ENCODE peak calls at places on chromosomes 5 and 9, in ten cellular contexts. O is adrenal gland, P is uterus, W is HCT116, G is lung, A is left ventricle myocardium inferior, X is right lobe of liver, Q is lower lobe of right lung, D is cardiac muscle cell, V is tibial nerve. L is an unnamed sample. For H3K27me3, the result is how much of the 10 kb centered on the place peaks cover.

GRCh38 chr9:73116030-73116429 is 35.6 kb upstream of the ANXA1 start:
- DNase-seq in X (no peak), G (no peak), W (no peak), O (no peak), D (peak), Q (no peak), V (no peak), P (no peak), A (no peak), L (peak)

GRCh38 chr5:153122416-153122815 is 368.1 kb upstream of the GRIA1 start:
- DNase-seq in G (no peak), D (no peak), W (no peak), A (no peak), P (no peak), V (no peak), O (no peak), Q (no peak), X (no peak), L (no peak)

GRCh38 chr5:68534131-68534940 is 318.8 kb downstream of the PIK3R1 start:
- DNase-seq in A (peak), G (no peak), X (peak), P (no peak), W (no peak), Q (no peak), V (no peak), O (no peak), D (peak), L (no peak)

GRCh38 chr9:126361810-126362238 is 35.2 kb downstream of the MVB12B start:
- DNase-seq in Q (no peak), X (no peak), P (no peak), V (no peak), W (no peak), G (no peak), O (no peak), D (no peak), A (no peak), L (no peak)

GRCh38 chr5:96870094-96871021 is 5.9 kb upstream of the ERAP2 start:
- DNase-seq in X (no peak), Q (no peak), D (peak), V (no peak), O (no peak), W (no peak), P (no peak), G (no peak), A (no peak), L (no peak)

GRCh38 chr9:34508463-34508862 is 14.3 kb downstream of the ENHO start:
- DNase-seq in D (no peak), A (no peak), P (peak), W (no peak), Q (no peak), V (no peak), G (no peak), O (no peak), X (no peak), L (no peak)

GRCh38 chr5:131795879-131796792 is 681 bp downstream of the FNIP1 start:
- DNase-seq in X (peak), W (no peak), G (peak), P (peak), O (peak), V (peak), D (peak), Q (peak), A (peak), L (no peak)

GRCh38 chr5:4097194-4097593 is 501.6 kb downstream of the IRX1 start:
- DNase-seq in O (no peak), W (no peak), P (no peak), A (no peak), G (no peak), D (no peak), V (no peak), X (no peak), Q (no peak), L (no peak)

GRCh38 chr5:81513468-81513867 is 119.5 kb upstream of the ACOT12 start:
- DNase-seq in Q (no peak), V (no peak), X (no peak), D (no peak), G (no peak), W (no peak), P (no peak), O (no peak), A (no peak), L (no peak)

GRCh38 chr5:125357660-125358059 is 611.2 kb upstream of the ZNF608 start:
- DNase-seq in P (no peak), G (no peak), W (no peak), V (no peak), Q (no peak), D (no peak), O (no peak), X (no peak), A (no peak), L (no peak)

GRCh38 chr5:122523776-122524175 is 211.7 kb downstream of the SNCAIP start:
- DNase-seq in D (no peak), W (no peak), Q (no peak), V (no peak), A (no peak), P (no peak), O (no peak), G (no peak), X (no peak), L (no peak)

GRCh38 chr9:123119566-123119965 is 86.1 kb downstream of the GPR21 start:
- DNase-seq in A (no peak), Q (peak), D (no peak), V (no peak), G (no peak), O (no peak), X (no peak), P (no peak), W (no peak), L (no peak)

GRCh38 chr5:81768960-81769452 is 18.1 kb upstream of the SSBP2 start:
- DNase-seq in O (no peak), A (no peak), Q (no peak), X (no peak), P (no peak), D (peak), W (peak), G (no peak), V (no peak), L (peak)

GRCh38 chr9:87446527-87446926 is 51.1 kb upstream of the DAPK1 start:
- DNase-seq in A (no peak), G (no peak), O (no peak), Q (no peak), V (no peak), D (no peak), P (no peak), X (no peak), W (no peak), L (no peak)

GRCh38 chr9:120514599-120514854 is 65.4 kb downstream of the CDK5RAP2 start:
- DNase-seq in O (no peak), X (no peak), P (no peak), A (no peak), G (no peak), V (no peak), W (no peak), Q (no peak), D (no peak), L (no peak)

GRCh38 chr9:87267701-87268100 is 230.0 kb upstream of the DAPK1 start:
- DNase-seq in O (no peak), Q (no peak), G (no peak), X (no peak), V (no peak), P (peak), A (peak), D (peak), W (no peak), L (no peak)

GRCh38 chr5:58447231-58447630 is 12.7 kb downstream of the PLK2 start:
- DNase-seq in P (no peak), O (no peak), D (no peak), W (no peak), G (no peak), V (no peak), Q (no peak), X (no peak), A (no peak), L (no peak)

GRCh38 chr9:37897665-37898064 is 6.3 kb downstream of the SLC25A51 start:
- DNase-seq in Q (no peak), P (no peak), G (no peak), D (no peak), V (no peak), A (no peak), O (no peak), X (no peak), W (no peak), L (no peak)

GRCh38 chr5:10553476-10553875 is 10.4 kb upstream of the ANKRD33B start:
- DNase-seq in Q (no peak), P (no peak), V (no peak), D (no peak), A (no peak), O (no peak), W (no peak), X (no peak), G (no peak), L (no peak)

GRCh38 chr9:97562542-97562941 is 61.1 kb downstream of the TMOD1 start:
- DNase-seq in X (no peak), O (no peak), Q (no peak), A (no peak), G (no peak), W (no peak), P (peak), D (no peak), V (no peak), L (no peak)

GRCh38 chr5:64074533-64074932 is 91.1 kb upstream of the RNF180 start:
- DNase-seq in D (peak), G (no peak), A (no peak), W (no peak), Q (no peak), P (no peak), V (no peak), O (no peak), X (no peak), L (no peak)

GRCh38 chr5:178778919-178779318 is 48.5 kb upstream of the ZNF354A start:
- DNase-seq in O (no peak), G (no peak), D (no peak), A (no peak), X (no peak), W (no peak), V (no peak), Q (no peak), P (no peak), L (no peak)

GRCh38 chr5:174675916-174676315 is 48.5 kb upstream of the MSX2 start:
- DNase-seq in A (no peak), Q (no peak), W (no peak), G (no peak), X (no peak), O (no peak), D (no peak), V (no peak), P (no peak), L (no peak)

GRCh38 chr5:40796487-40796889 is 1.7 kb downstream of the PRKAA1 start:
- DNase-seq in X (no peak), W (no peak), O (no peak), A (no peak), V (no peak), P (no peak), Q (no peak), D (peak), G (no peak), L (no peak)

GRCh38 chr9:86721843-86722705 is 225.2 kb downstream of the GAS1 start:
- DNase-seq in D (peak), W (no peak), G (no peak), O (peak), V (no peak), Q (no peak), P (peak), X (no peak), A (peak), L (peak)

GRCh38 chr5:150454492-150455229 is 5.1 kb upstream of the RPS14 start:
- DNase-seq in G (no peak), A (no peak), P (no peak), Q (no peak), V (no peak), X (no peak), W (no peak), O (no peak), D (no peak), L (no peak)

GRCh38 chr5:157108961-157109360 is at the start of gene HAVCR2:
- DNase-seq in W (no peak), O (peak), D (no peak), X (peak), V (no peak), A (no peak), P (no peak), Q (peak), G (no peak), L (no peak)

GRCh38 chr5:10099548-10099947 is 150.1 kb downstream of the ATPSCKMT start:
- DNase-seq in X (no peak), D (no peak), V (no peak), A (no peak), Q (no peak), P (no peak), O (no peak), W (no peak), G (no peak), L (no peak)

GRCh38 chr5:57441557-57441956 is 41.1 kb downstream of the ACTBL2 start:
- DNase-seq in V (no peak), W (no peak), D (peak), Q (no peak), G (no peak), P (no peak), A (no peak), O (no peak), X (no peak), L (peak)

GRCh38 chr9:129875181-129875611 is 39.9 kb downstream of the USP20 start:
- DNase-seq in G (no peak), V (no peak), D (no peak), P (no peak), X (peak), A (no peak), Q (no peak), O (no peak), W (no peak), L (no peak)

GRCh38 chr5:68182094-68182493 is 33.5 kb upstream of the PIK3R1 start:
- DNase-seq in X (no peak), P (no peak), G (no peak), A (no peak), W (no peak), Q (no peak), O (no peak), V (no peak), D (no peak), L (no peak)

GRCh38 chr5:130116972-130117371 is 212.7 kb downstream of the CHSY3 start:
- DNase-seq in P (no peak), A (no peak), Q (no peak), V (no peak), D (no peak), G (no peak), X (no peak), W (no peak), O (no peak), L (no peak)

GRCh38 chr5:72353046-72353445 is 32.9 kb downstream of the PTCD2 start:
- DNase-seq in V (no peak), D (peak), P (no peak), W (no peak), O (no peak), X (no peak), A (no peak), G (no peak), Q (no peak), L (peak)

GRCh38 chr5:156647034-156647451 is 203.1 kb upstream of the PPP1R2B start:
- DNase-seq in P (no peak), G (no peak), O (no peak), V (no peak), A (no peak), X (no peak), D (no peak), Q (no peak), W (no peak), L (no peak)

GRCh38 chr5:25301836-25302235 is 657.1 kb upstream of the CDH10 start:
- DNase-seq in A (no peak), D (no peak), P (no peak), O (no peak), V (no peak), G (no peak), W (no peak), Q (no peak), X (no peak), L (no peak)

GRCh38 chr5:128227984-128228383 is 144.4 kb downstream of the SLC12A2 start:
- DNase-seq in G (no peak), P (peak), X (no peak), V (no peak), O (no peak), Q (no peak), A (no peak), W (peak), D (peak), L (peak)

GRCh38 chr5:160438316-160439204 is 16.9 kb downstream of the PTTG1 start:
- DNase-seq in D (peak), O (peak), X (no peak), P (peak), G (peak), Q (peak), A (no peak), W (peak), V (no peak), L (no peak)
- TF ChIP-seq CTCF in D (peak), O (peak), X (peak), P (peak), G (peak), Q (peak), A (peak), W (peak), V (peak), L (peak)

GRCh38 chr9:10341057-10341456 is 271.7 kb downstream of the PTPRD start:
- DNase-seq in X (no peak), W (no peak), V (no peak), D (no peak), P (no peak), O (no peak), Q (no peak), A (no peak), G (no peak), L (no peak)

DNA sequence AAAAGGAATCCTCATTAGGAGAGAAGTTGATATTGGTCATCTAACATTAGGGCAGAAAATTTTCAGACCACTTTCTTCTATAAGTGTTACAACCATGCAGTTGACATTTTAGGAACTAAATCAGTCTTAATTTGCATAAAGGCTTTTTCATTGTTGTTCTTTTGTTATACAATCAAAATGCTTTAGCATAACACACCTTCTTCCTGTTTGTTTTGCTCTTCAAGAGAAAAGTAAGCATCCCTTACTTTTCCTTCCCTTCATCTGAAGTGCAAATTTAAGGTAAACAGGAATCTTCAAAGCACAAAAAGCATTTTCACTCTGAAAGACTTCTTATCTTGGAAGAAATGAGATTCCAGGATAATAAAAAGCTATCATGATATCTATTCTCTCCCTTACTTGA is 273.6 kb downstream of the PTPRD start:
- DNase-seq in D (no peak), O (no peak), G (no peak), P (no peak), A (no peak), V (no peak), X (no peak), Q (no peak), W (no peak), L (no peak)
- H3K27me3 ChIP-seq in D (under half), O (under half), G (under half), P (under half), A (under half), V (under half), X (under half), Q (under half), W (under half), L (under half)

DNA sequence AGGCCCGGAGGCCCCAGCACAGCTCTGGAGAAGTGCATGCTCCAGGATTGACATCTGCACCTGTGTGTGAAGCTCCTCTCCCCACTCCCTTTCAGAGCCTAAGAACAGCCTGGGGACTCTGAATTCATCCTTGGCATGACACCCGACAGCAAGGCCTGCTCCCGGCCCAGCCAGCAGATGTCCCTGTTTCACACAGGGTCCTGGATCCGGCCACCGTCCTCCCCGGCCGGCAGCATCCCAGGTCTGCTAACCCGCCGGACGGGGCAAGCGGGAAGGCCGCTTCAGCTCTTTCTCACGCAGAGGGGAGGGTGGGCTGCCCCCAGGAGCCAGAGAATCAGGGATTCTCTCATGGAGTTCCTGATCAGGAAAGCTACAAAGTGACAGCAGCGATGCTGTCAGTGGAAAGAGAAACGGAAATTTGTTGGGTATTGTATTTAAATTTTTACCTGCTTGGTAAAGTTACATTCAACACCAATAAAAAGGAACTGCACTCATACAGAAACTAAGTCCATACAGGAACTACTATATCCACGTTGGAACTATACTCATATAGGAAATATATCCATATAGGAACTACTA is 325.3 kb upstream of the IRX4 start:
- DNase-seq in D (no peak), Q (no peak), V (no peak), O (peak), A (no peak), X (no peak), W (no peak), P (no peak), G (peak), L (no peak)
- TF ChIP-seq CTCF in D (no peak), Q (peak), V (no peak), O (peak), A (peak), X (peak), W (peak), P (no peak), G (no peak), L (no peak)

GRCh38 chr9:32841314-32841713 is 58.0 kb downstream of the TMEM215 start:
- DNase-seq in W (no peak), D (no peak), A (no peak), Q (no peak), V (no peak), G (no peak), O (no peak), P (no peak), X (no peak), L (no peak)
- H3K27me3 ChIP-seq in W (under half), D (under half), A (under half), Q (under half), V (under half), G (under half), O (under half), P (under half), X (under half), L (under half)

GRCh38 chr5:91434348-91434747 is 51.2 kb upstream of the ARRDC3 start:
- DNase-seq in P (no peak), G (no peak), V (no peak), O (no peak), W (no peak), A (no peak), X (no peak), Q (no peak), D (no peak), L (no peak)

GRCh38 chr5:91441082-91441481 is 58.0 kb upstream of the ARRDC3 start:
- DNase-seq in O (no peak), D (no peak), W (no peak), A (no peak), G (no peak), V (no peak), X (no peak), Q (no peak), P (no peak), L (no peak)

GRCh38 chr5:91436241-91436640 is 53.1 kb upstream of the ARRDC3 start:
- DNase-seq in P (no peak), D (no peak), X (no peak), G (no peak), O (no peak), A (no peak), Q (no peak), V (no peak), W (no peak), L (no peak)

GRCh38 chr5:91443028-91443427 is 59.9 kb upstream of the ARRDC3 start:
- DNase-seq in W (no peak), D (no peak), X (no peak), V (no peak), P (no peak), A (no peak), Q (no peak), G (no peak), O (no peak), L (no peak)

GRCh38 chr5:91438871-91439270 is 55.8 kb upstream of the ARRDC3 start:
- DNase-seq in O (no peak), A (no peak), W (peak), X (no peak), Q (no peak), G (no peak), D (no peak), P (no peak), V (no peak), L (no peak)
- TF ChIP-seq CTCF in O (no peak), A (no peak), W (peak), X (no peak), Q (no peak), G (no peak), D (no peak), P (no peak), V (no peak), L (no peak)

DNA sequence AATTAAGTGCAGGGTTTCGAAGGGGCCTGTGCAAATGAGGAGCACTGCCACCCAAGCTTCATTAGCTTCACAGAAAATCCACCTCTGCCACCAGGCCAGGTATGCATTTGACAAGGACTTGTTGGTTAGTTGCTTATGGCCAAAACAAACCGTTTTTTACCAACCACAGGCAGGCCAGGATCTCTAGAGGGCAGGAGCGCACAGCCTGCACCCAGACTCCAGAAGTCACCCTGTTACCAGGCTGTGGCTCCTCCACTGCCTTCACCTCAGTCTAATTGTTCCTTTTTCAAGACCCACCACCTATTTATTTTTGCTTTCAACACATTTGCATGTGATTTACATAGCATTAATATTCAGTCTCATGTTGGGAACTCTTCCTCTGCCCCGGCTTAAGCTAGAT is 78.3 kb upstream of the HSPA9 start:
- DNase-seq in W (peak), V (no peak), P (no peak), D (peak), A (no peak), X (no peak), O (no peak), G (no peak), Q (no peak), L (no peak)
- H3K27me3 ChIP-seq in W (under half), V (under half), P (under half), D (under half), A (under half), X (under half), O (under half), G (under half), Q (under half), L (under half)

L was measured in AG04450.